ENCODE peak calls at places on chromosome 10, in seven cellular contexts. T, K, Y, N, L, I and S are unnamed samples. For H3K36me3, the result is how much of the 10 kb centered on the place peaks cover.

GRCh38 chr10:77195101-77195500 is 442.5 kb downstream of the KCNMA1 start:
- DNase-seq in T (no peak), K (no peak), Y (no peak), N (no peak), L (peak), I (no peak), S (no peak)

GRCh38 chr10:84563868-84564267 is 235.5 kb downstream of the CCSER2 start:
- DNase-seq in T (no peak), K (no peak), Y (no peak), N (no peak), L (no peak), I (no peak), S (no peak)

GRCh38 chr10:16828731-16829175 is 11.5 kb upstream of the RSU1 start:
- DNase-seq in T (no peak), K (no peak), Y (peak), N (peak), L (no peak), I (no peak), S (no peak)

GRCh38 chr10:125531470-125531869 is 151.5 kb downstream of the TEX36 start:
- DNase-seq in T (no peak), K (no peak), Y (no peak), N (no peak), L (no peak), I (no peak), S (no peak)

GRCh38 chr10:15379043-15379442 is 8.0 kb upstream of the FAM171A1 start:
- DNase-seq in T (no peak), K (no peak), Y (no peak), N (no peak), L (no peak), I (no peak), S (no peak)

GRCh38 chr10:95389982-95390381 is 99.2 kb upstream of the PDLIM1 start:
- DNase-seq in T (no peak), K (no peak), Y (no peak), N (no peak), L (no peak), I (no peak), S (no peak)

GRCh38 chr10:314871-315270 is 179.6 kb downstream of the ZMYND11 start:
- DNase-seq in T (no peak), K (no peak), Y (no peak), N (no peak), L (no peak), I (no peak), S (no peak)

GRCh38 chr10:127907411-127908105 is 655 bp downstream of the PTPRE start:
- DNase-seq in T (no peak), K (peak), Y (peak), N (no peak), L (no peak), I (peak), S (no peak)

GRCh38 chr10:99236627-99237309 is 1.1 kb upstream of the HPSE2 start:
- DNase-seq in T (no peak), K (no peak), Y (no peak), N (no peak), L (no peak), I (no peak), S (no peak)

GRCh38 chr10:69239816-69240434 is 19.8 kb downstream of the HKDC1 start:
- DNase-seq in T (no peak), K (no peak), Y (no peak), N (no peak), L (no peak), I (no peak), S (no peak)

GRCh38 chr10:93541402-93542357 is 24.8 kb upstream of the FFAR4 start:
- DNase-seq in T (no peak), K (peak), Y (no peak), N (peak), L (no peak), I (peak), S (no peak)

GRCh38 chr10:21368728-21369425 is 156.6 kb downstream of the SKIDA1 start:
- DNase-seq in T (no peak), K (no peak), Y (no peak), N (no peak), L (no peak), I (no peak), S (no peak)

GRCh38 chr10:43076876-43077420 is at the start of gene RET:
- DNase-seq in T (no peak), K (no peak), Y (no peak), N (peak), L (peak), I (peak), S (no peak)

GRCh38 chr10:13787015-13787421 is 200.3 kb downstream of the PRPF18 start:
- DNase-seq in T (peak), K (no peak), Y (peak), N (no peak), L (no peak), I (no peak), S (no peak)

GRCh38 chr10:86857097-86857825 is 100.2 kb downstream of the MMRN2 start:
- DNase-seq in T (no peak), K (no peak), Y (peak), N (no peak), L (no peak), I (no peak), S (no peak)

GRCh38 chr10:104332243-104333036 is 5.8 kb downstream of the ITPRIP start:
- DNase-seq in T (no peak), K (no peak), Y (no peak), N (no peak), L (no peak), I (no peak), S (peak)

GRCh38 chr10:109126541-109126940 is 796.8 kb downstream of the XPNPEP1 start:
- DNase-seq in T (no peak), K (no peak), Y (no peak), N (no peak), L (no peak), I (no peak), S (no peak)

GRCh38 chr10:131832056-131832685 is 68.6 kb upstream of the PPP2R2D start:
- DNase-seq in T (no peak), K (no peak), Y (no peak), N (no peak), L (no peak), I (no peak), S (no peak)

GRCh38 chr10:80164596-80164995 is 32.1 kb downstream of the PLAC9 start:
- DNase-seq in T (no peak), K (no peak), Y (no peak), N (no peak), L (no peak), I (no peak), S (no peak)

GRCh38 chr10:14259696-14260595 is 70.8 kb downstream of the FRMD4A start:
- DNase-seq in T (no peak), K (no peak), Y (no peak), N (peak), L (peak), I (no peak), S (no peak)

GRCh38 chr10:3528271-3528670 is 256.7 kb downstream of the KLF6 start:
- DNase-seq in T (no peak), K (no peak), Y (no peak), N (no peak), L (no peak), I (no peak), S (no peak)

GRCh38 chr10:100307716-100308115 is 21.2 kb upstream of the BLOC1S2 start:
- DNase-seq in T (no peak), K (no peak), Y (no peak), N (no peak), L (no peak), I (no peak), S (no peak)

GRCh38 chr10:79586933-79587332 is 23.8 kb upstream of the SFTPA1 start:
- DNase-seq in T (no peak), K (no peak), Y (no peak), N (no peak), L (no peak), I (no peak), S (no peak)

GRCh38 chr10:68106656-68107055 is 2.6 kb upstream of the MYPN start:
- DNase-seq in T (no peak), K (no peak), Y (peak), N (no peak), L (no peak), I (no peak), S (no peak)

GRCh38 chr10:33334170-33334838 is at the start of gene NRP1:
- DNase-seq in T (no peak), K (no peak), Y (peak), N (peak), L (peak), I (peak), S (peak)

GRCh38 chr10:32057041-32057372 is 782 bp upstream of the KIF5B start:
- DNase-seq in T (no peak), K (no peak), Y (no peak), N (no peak), L (no peak), I (no peak), S (no peak)

GRCh38 chr10:94239696-94240095 is 123.0 kb downstream of the NOC3L start:
- DNase-seq in T (no peak), K (no peak), Y (no peak), N (no peak), L (no peak), I (no peak), S (no peak)

DNA sequence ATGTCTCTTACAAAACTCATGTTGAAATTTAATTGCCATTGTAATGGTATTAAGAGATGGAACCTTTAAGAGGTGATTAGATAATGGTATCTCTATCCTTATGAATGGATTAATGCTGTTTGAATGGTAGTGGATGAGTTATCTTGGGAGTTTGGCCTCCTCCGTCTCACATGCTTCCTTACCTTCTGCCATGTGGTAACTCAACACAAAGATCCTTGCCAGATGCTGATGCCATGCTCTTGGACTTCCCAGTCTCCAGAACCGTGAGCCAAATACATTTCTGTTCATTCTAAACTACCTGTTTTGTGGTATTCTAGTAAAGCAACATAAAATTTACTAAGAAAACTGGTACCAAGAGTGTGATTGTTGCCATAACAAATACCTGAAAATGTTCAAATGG is 23.2 kb downstream of the PTEN start:
- DNase-seq in T (no peak), K (no peak), Y (no peak), N (no peak), L (no peak), I (no peak), S (no peak)
- H3K27ac ChIP-seq in T (no peak), K (no peak), Y (no peak), N (no peak), L (no peak), I (no peak), S (no peak)

GRCh38 chr10:26729395-26729794 is 31.9 kb downstream of the PDSS1 start:
- DNase-seq in T (no peak), K (no peak), Y (no peak), N (no peak), L (no peak), I (no peak), S (no peak)
- H3K36me3 ChIP-seq in T (under half), K (under half), Y (under half), N (under half), L (under half), I (half or more), S (under half)

GRCh38 chr10:124076334-124076733 is 17.1 kb downstream of the CHST15 start:
- DNase-seq in T (no peak), K (no peak), Y (no peak), N (no peak), L (no peak), I (no peak), S (no peak)
- H3K4me3 ChIP-seq in T (no peak), K (no peak), Y (no peak), N (no peak), L (no peak), I (no peak), S (no peak)

DNA sequence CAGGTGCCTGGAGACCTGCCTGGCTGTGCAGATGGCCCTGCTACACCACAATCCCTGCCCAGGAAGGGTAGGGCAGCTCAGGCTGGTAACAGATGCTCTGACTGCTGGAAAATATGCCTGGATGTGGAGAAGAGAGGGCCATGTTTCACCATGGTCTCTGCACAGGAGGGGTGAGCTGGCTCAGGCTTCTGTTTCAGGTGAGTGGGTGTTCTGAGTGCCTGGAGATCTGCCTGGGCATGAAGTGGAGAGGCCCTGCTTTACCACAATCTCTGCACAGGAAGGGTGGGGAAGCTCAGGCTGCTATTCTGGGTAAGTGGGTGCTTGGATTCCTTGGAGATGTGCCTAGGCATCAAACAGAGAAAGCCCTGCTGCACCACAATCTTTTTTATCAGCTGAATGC is 350.1 kb downstream of the KIF20B start:
- DNase-seq in T (no peak), K (no peak), Y (no peak), N (no peak), L (no peak), I (no peak), S (no peak)
- H3K27ac ChIP-seq in T (no peak), K (no peak), Y (no peak), N (no peak), L (no peak), I (no peak), S (peak)

DNA sequence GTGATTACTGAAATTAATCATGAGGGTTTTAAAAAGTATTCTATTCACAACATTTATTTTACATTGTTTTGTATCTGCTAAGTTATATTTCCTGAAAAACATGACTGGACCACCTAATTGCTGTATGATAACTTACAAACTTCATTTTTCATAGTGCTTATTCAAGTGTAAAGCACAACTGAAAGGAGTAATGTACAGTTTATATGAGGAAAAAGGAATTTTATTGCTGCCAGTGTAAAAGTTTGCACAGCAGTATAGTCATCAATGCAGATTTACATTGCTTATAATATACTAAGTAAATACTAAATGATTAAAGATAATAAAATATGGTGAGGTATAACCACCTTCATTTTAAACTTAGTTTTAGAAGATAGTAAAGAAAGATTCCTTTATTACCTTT is 4.0 kb downstream of the PTEN start:
- DNase-seq in T (no peak), K (no peak), Y (no peak), N (no peak), L (no peak), I (no peak), S (no peak)
- H3K36me3 ChIP-seq in T (under half), K (under half), Y (under half), N (under half), L (under half), I (under half), S (under half)

DNA sequence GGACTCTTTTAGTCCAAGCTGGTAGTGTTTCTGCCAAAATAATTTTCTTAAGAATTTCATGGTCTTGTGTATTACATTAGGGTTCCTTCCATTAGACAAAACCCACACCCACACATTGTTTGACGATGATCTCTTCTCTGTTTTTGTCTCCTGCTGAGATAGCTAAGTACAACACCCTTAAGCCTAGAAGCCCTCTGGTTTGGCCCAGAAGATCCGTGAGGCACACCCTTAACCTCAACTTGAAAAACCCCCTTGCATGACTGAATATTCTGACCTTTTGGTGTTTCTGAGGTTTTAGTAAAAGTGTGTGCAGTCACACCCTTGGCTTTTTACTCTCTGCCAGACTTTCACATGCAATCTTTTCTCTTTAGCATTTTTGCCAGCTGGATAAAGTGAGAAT is 29.3 kb upstream of the ERCC6 start:
- DNase-seq in T (no peak), K (no peak), Y (no peak), N (no peak), L (no peak), I (no peak), S (no peak)
- H3K4me3 ChIP-seq in T (no peak), K (no peak), Y (no peak), N (no peak), L (no peak), I (no peak), S (no peak)